ENCODE peak calls at places on chromosomes 11 and 22, in four cellular contexts. H is sigmoid colon, S is lower leg skin, N is spleen. X is an unnamed sample.

GRCh38 chr11:61357233-61357893 is 4.3 kb downstream of the CYB561A3 start:
- DNase-seq in H (no peak), S (no peak), N (peak), X (no peak)

GRCh38 chr11:76744186-76745058 is 38.7 kb upstream of the TSKU start:
- DNase-seq in H (peak), S (peak), N (no peak), X (no peak)

GRCh38 chr11:77658213-77659013 is 20.8 kb upstream of the CLNS1A start:
- DNase-seq in H (no peak), S (no peak), N (no peak), X (no peak)

GRCh38 chr11:8298801-8299786 is 35.4 kb upstream of the LMO1 start:
- DNase-seq in H (peak), S (peak), N (peak), X (no peak)

GRCh38 chr11:104547996-104548661 is 350.1 kb downstream of the CASP12 start:
- DNase-seq in H (no peak), S (no peak), N (no peak), X (no peak)

GRCh38 chr11:110034816-110035215 is 58.4 kb upstream of the ZC3H12C start:
- DNase-seq in H (no peak), S (no peak), N (no peak), X (no peak)

GRCh38 chr11:47917643-47918369 is 62.6 kb upstream of the PTPRJ start:
- DNase-seq in H (peak), S (peak), N (peak), X (peak)

GRCh38 chr22:22408731-22409696 is 99.5 kb downstream of the ZNF280B start:
- DNase-seq in H (no peak), S (peak), N (no peak), X (no peak)

GRCh38 chr22:32737811-32738210 is 63.7 kb upstream of the TIMP3 start:
- DNase-seq in H (no peak), S (peak), N (no peak), X (no peak)

GRCh38 chr22:48051796-48052620 is 1289.6 kb downstream of the TBC1D22A start:
- DNase-seq in H (no peak), S (peak), N (no peak), X (no peak)

GRCh38 chr11:28697920-28698827 is 590.0 kb downstream of the METTL15 start:
- DNase-seq in H (no peak), S (peak), N (no peak), X (peak)

GRCh38 chr11:27673979-27674663 is 26.1 kb downstream of the BDNF start:
- DNase-seq in H (no peak), S (no peak), N (no peak), X (no peak)

GRCh38 chr11:76835928-76836612 is 24.6 kb upstream of the ACER3 start:
- DNase-seq in H (no peak), S (peak), N (no peak), X (peak)

GRCh38 chr11:64028398-64029115 is 7.2 kb upstream of the FLRT1 start:
- DNase-seq in H (no peak), S (no peak), N (no peak), X (no peak)

GRCh38 chr11:125397421-125397820 is 98.6 kb downstream of the FEZ1 start:
- DNase-seq in H (no peak), S (no peak), N (peak), X (no peak)

GRCh38 chr11:69232821-69233760 is 60.9 kb upstream of the MYEOV start:
- DNase-seq in H (peak), S (peak), N (no peak), X (no peak)

GRCh38 chr11:57073121-57073520 is 84.4 kb downstream of the OR5AK2 start:
- DNase-seq in H (no peak), S (no peak), N (no peak), X (no peak)

GRCh38 chr22:40685406-40685805 is 6.1 kb downstream of the MCHR1 start:
- DNase-seq in H (no peak), S (no peak), N (no peak), X (no peak)

GRCh38 chr11:61580292-61580888 is 486 bp downstream of the SYT7 start:
- DNase-seq in H (no peak), S (no peak), N (peak), X (no peak)

GRCh38 chr11:131668867-131669780 is 298.7 kb downstream of the NTM start:
- DNase-seq in H (peak), S (no peak), N (no peak), X (no peak)

GRCh38 chr11:120326845-120327281 is 1.8 kb downstream of the TLCD5 start:
- DNase-seq in H (no peak), S (no peak), N (no peak), X (no peak)

GRCh38 chr11:94731921-94732601 is 36.1 kb upstream of the AMOTL1 start:
- DNase-seq in H (peak), S (no peak), N (no peak), X (no peak)

GRCh38 chr22:45007247-45007945 is 2.4 kb downstream of the PHF21B start:
- DNase-seq in H (no peak), S (no peak), N (no peak), X (no peak)

GRCh38 chr22:43152355-43153071 is 1.2 kb downstream of the TSPO start:
- DNase-seq in H (peak), S (peak), N (peak), X (peak)

GRCh38 chr11:96464695-96465307 is 75.0 kb downstream of the JRKL start:
- DNase-seq in H (no peak), S (no peak), N (no peak), X (no peak)

GRCh38 chr22:30265131-30265720 is 1.4 kb downstream of the OSM start:
- DNase-seq in H (no peak), S (no peak), N (peak), X (no peak)

GRCh38 chr11:114129699-114130659 is 70.5 kb downstream of the ZBTB16 start:
- DNase-seq in H (peak), S (peak), N (no peak), X (no peak)

GRCh38 chr22:32469799-32470212 is 4.8 kb upstream of the FBXO7 start:
- DNase-seq in H (peak), S (peak), N (no peak), X (no peak)

GRCh38 chr22:25067851-25068421 is 115.4 kb downstream of the KIAA1671 start:
- DNase-seq in H (no peak), S (no peak), N (peak), X (no peak)

GRCh38 chr22:22071455-22071854 is 88.9 kb upstream of the TOP3B start:
- DNase-seq in H (no peak), S (no peak), N (no peak), X (no peak)

DNA sequence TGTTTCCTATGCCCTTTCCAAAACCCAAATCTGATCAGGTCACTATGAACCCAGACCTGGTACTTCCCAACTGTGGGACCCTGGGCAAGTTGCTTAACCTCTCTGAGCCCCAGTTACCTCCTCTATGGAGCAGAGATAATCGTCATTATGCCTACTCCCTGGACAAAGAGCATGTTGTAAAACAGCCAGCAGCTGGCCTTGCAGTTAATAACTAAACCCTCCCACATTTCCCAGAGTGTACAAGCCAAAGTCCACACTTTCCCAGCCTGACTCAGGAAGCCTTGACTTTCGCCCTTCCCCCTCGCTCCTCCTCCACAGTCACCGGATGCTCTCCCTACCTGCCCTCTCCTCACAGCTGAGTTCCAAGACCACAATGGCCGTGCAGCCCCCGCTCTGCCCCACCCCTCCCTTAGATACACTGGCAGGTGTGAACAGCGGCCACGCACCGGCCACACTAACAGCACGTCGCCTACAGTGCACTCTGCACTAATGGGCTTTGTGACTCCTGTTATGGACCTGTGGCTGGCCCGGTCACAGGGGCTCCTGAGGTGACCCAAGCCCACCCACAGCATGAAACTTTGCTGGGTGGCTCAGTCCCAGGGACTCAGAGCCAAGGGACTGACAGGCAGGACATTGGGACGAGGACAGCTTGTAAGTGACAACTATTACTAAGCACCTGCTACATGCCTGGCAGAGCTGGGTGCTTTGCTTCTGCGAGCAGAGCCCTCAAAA is 15.6 kb upstream of the MFNG start:
- DNase-seq in H (no peak), S (no peak), N (no peak), X (peak)
- TF ChIP-seq POLR2A in H (no peak), S (no peak), N (no peak), X (no peak)

GRCh38 chr11:129949976-129950318 is 52.7 kb downstream of the PRDM10 start:
- DNase-seq in H (no peak), S (no peak), N (no peak), X (no peak)

GRCh38 chr11:129949067-129949466 is 53.6 kb downstream of the PRDM10 start:
- DNase-seq in H (no peak), S (no peak), N (no peak), X (no peak)

GRCh38 chr11:129951883-129952262 is 50.8 kb downstream of the PRDM10 start:
- DNase-seq in H (no peak), S (no peak), N (no peak), X (no peak)

GRCh38 chr11:129950319-129951034 is 52.2 kb downstream of the PRDM10 start:
- DNase-seq in H (peak), S (no peak), N (no peak), X (peak)

GRCh38 chr11:129951201-129951882 is 51.3 kb downstream of the PRDM10 start:
- DNase-seq in H (no peak), S (no peak), N (no peak), X (no peak)
- H3K4me3 ChIP-seq in H (no peak), S (no peak), N (no peak), X (no peak)

DNA sequence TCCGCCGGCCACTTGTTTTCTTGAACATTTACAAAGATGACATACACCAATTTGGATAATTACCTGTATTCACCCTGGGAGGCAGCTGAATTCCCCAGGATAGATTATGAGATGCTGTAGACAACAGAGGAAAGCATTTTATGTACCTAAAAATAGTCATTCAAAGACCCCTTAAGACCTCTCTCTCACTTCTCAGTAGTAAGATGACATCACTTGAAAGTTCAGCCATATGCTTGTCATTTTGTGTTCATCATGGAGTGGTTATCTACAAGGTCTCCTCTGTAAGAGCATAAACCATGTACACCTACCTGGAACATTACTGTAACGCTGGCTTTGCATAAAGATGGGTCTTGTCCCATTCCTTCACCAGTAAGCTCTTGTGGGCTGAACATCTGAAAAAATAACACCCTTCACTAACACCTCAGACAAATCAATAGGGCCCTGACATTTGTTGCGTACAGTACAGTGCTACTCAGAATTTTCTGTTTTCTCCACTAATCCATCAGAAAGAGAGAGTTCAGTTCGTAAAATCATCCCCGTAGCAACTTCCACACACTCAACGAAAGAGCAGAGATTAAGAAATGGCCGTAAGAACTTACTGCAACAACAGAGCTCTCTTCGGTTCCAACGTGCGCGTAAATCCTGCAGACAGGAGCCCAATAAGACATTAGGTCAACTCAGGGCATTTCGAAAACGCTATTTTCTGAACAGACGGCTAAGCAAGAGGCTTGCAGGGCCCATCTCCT is 15.6 kb upstream of the WDR74 start:
- DNase-seq in H (no peak), S (no peak), N (no peak), X (no peak)
- TF ChIP-seq POLR2A in H (no peak), S (no peak), N (no peak), X (no peak)

GRCh38 chr11:67615455-67616430 is 9.0 kb downstream of the NDUFV1 start:
- DNase-seq in H (no peak), S (no peak), N (peak), X (no peak)

GRCh38 chr11:67614730-67615454 is 8.2 kb downstream of the NDUFV1 start:
- DNase-seq in H (no peak), S (no peak), N (peak), X (no peak)

GRCh38 chr11:67613313-67613959 is 6.7 kb downstream of the NDUFV1 start:
- DNase-seq in H (no peak), S (no peak), N (peak), X (no peak)

GRCh38 chr11:67612751-67613150 is 6.0 kb downstream of the NDUFV1 start:
- DNase-seq in H (no peak), S (no peak), N (peak), X (no peak)

GRCh38 chr11:67613960-67614715 is 7.4 kb downstream of the NDUFV1 start:
- DNase-seq in H (peak), S (no peak), N (peak), X (no peak)
- H3K4me3 ChIP-seq in H (peak), S (no peak), N (peak), X (peak)

GRCh38 chr22:50299724-50300619 is 7.5 kb downstream of the PLXNB2 start:
- DNase-seq in H (no peak), S (no peak), N (no peak), X (no peak)
- TF ChIP-seq POLR2A in H (no peak), S (no peak), N (no peak), X (no peak)

GRCh38 chr11:933936-934335 is 8.3 kb downstream of the AP2A2 start:
- DNase-seq in H (no peak), S (no peak), N (no peak), X (no peak)
- H3K4me3 ChIP-seq in H (no peak), S (no peak), N (no peak), X (no peak)

GRCh38 chr11:65136515-65137096 is 2.3 kb upstream of the SYVN1 start:
- DNase-seq in H (no peak), S (no peak), N (peak), X (no peak)
- TF ChIP-seq POLR2A in H (no peak), S (no peak), N (no peak), X (no peak)

DNA sequence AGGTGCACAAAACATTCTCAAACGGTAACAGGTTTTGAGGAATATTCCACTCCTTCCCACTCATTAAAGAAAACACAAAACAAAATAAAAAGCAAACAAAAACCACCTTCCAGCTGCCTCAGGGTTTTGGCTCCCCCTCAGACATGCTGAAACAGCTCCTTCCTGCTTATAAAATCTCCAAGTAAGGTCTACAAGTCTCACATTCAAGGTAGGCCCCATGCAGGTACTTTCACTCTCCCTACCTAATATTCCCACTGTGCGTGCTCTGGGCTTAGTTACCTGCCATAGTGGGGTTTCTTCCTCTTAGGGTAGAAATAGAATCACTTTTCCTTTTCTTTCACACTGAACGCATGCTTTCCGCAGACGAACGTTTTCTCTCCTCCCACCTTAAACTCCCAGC is 132.3 kb downstream of the RBFOX2 start:
- DNase-seq in H (no peak), S (no peak), N (no peak), X (no peak)
- H3K4me3 ChIP-seq in H (no peak), S (no peak), N (no peak), X (no peak)

GRCh38 chr22:38177926-38178604 is 3.6 kb downstream of the PLA2G6 start:
- DNase-seq in H (peak), S (peak), N (no peak), X (peak)
- TF ChIP-seq POLR2A in H (no peak), S (no peak), N (no peak), X (no peak)

X was measured in tibial nerve.